ENCODE peak calls at places on chromosomes 6 and 20, in five cellular contexts. C is HT-29; S is stimulated activated effector memory CD8-positive, alpha-beta T cell treated with anti-CD3 and anti-CD28 coated beads, Interleukin-12 subunit alpha, Interleukin-12 subunit beta, amount 100 ng/mL, for 72 hours; J is fibroblast of pulmonary artery; U is progenitor cell of endocrine pancreas. H is an unnamed sample.

GRCh38 chr6:36692220-36692619 is 5.4 kb upstream of the RAB44 start:
- DNase-seq in J (no peak), U (no peak), S (no peak), C (no peak), H (no peak)

GRCh38 chr20:19692685-19693119 is 65.4 kb upstream of the RIN2 start:
- DNase-seq in J (peak), S (peak), U (peak), C (peak), H (peak)

GRCh38 chr20:63085087-63085861 is 78.5 kb upstream of the BHLHE23 start:
- DNase-seq in S (no peak), J (no peak), C (peak), U (no peak), H (no peak)

GRCh38 chr6:64049736-64050135 is 414.1 kb downstream of the PHF3 start:
- DNase-seq in U (no peak), J (no peak), C (no peak), S (no peak), H (no peak)

GRCh38 chr6:46056906-46057529 is 41.4 kb upstream of the CLIC5 start:
- DNase-seq in S (no peak), U (no peak), J (no peak), C (no peak), H (no peak)

GRCh38 chr6:164098857-164099534 is 684.5 kb downstream of the QKI start:
- DNase-seq in C (no peak), S (no peak), U (no peak), J (peak), H (no peak)

GRCh38 chr6:2542858-2543218 is 207.9 kb downstream of the MYLK4 start:
- DNase-seq in U (no peak), C (peak), J (peak), S (no peak), H (peak)

GRCh38 chr6:17385660-17386059 is 7.7 kb upstream of the CAP2 start:
- DNase-seq in J (peak), U (no peak), C (no peak), S (no peak), H (peak)

GRCh38 chr6:44942201-44942600 is 385.9 kb upstream of the RUNX2 start:
- DNase-seq in U (no peak), C (no peak), S (no peak), J (no peak), H (no peak)

GRCh38 chr20:49676581-49677291 is 36.9 kb downstream of the B4GALT5 start:
- DNase-seq in J (peak), S (peak), C (peak), U (no peak), H (peak)

GRCh38 chr6:81557811-81558210 is 194.7 kb downstream of the TENT5A start:
- DNase-seq in J (no peak), C (no peak), S (no peak), U (no peak), H (no peak)

GRCh38 chr6:46963626-46964025 is 41.9 kb upstream of the ADGRF5 start:
- DNase-seq in S (no peak), U (no peak), C (no peak), J (peak), H (no peak)

GRCh38 chr6:8219352-8219943 is 117.1 kb upstream of the EEF1E1 start:
- DNase-seq in U (no peak), S (peak), J (peak), C (peak), H (peak)

GRCh38 chr6:163706688-163707087 is 292.2 kb downstream of the QKI start:
- DNase-seq in J (no peak), S (no peak), U (no peak), C (no peak), H (peak)

GRCh38 chr6:141598487-141598886 is 534.2 kb upstream of the GJE1 start:
- DNase-seq in C (no peak), U (no peak), S (no peak), J (peak), H (no peak)

GRCh38 chr6:3696525-3696924 is 55.0 kb downstream of the PXDC1 start:
- DNase-seq in S (no peak), J (peak), C (no peak), U (no peak), H (no peak)

GRCh38 chr6:111776236-111777189 is 96.7 kb downstream of the FYN start:
- DNase-seq in S (no peak), J (no peak), U (no peak), C (no peak), H (no peak)

GRCh38 chr6:136326038-136326561 is 36.5 kb upstream of the BCLAF1 start:
- DNase-seq in J (peak), U (no peak), S (no peak), C (no peak), H (no peak)

GRCh38 chr6:136812174-136812573 is 10.2 kb upstream of the PEX7 start:
- DNase-seq in S (no peak), U (no peak), J (no peak), C (no peak), H (no peak)

GRCh38 chr6:21200056-21200870 is 393.3 kb upstream of the SOX4 start:
- DNase-seq in S (no peak), C (no peak), J (peak), U (no peak), H (no peak)

GRCh38 chr20:36173451-36173933 is 19.0 kb downstream of the EPB41L1 start:
- DNase-seq in S (no peak), U (no peak), J (peak), C (peak), H (no peak)

GRCh38 chr6:83867527-83868161 is 8.2 kb downstream of the CYB5R4 start:
- DNase-seq in U (no peak), J (peak), C (no peak), S (no peak), H (no peak)

GRCh38 chr6:99350573-99350972 is 1.1 kb upstream of the FAXC start:
- DNase-seq in U (no peak), C (no peak), S (no peak), J (no peak), H (no peak)